ENCODE peak calls at places on chromosome 18, in eight cellular contexts. D is GM23248, J is iPS DF 6.9, S is ovary, O is aorta, Q is OCI-LY7, N is hepatocyte, M is pancreas. P is an unnamed sample. For H3K4me1, the result is how much of the 10 kb centered on the place peaks cover.

GRCh38 chr18:5546660-5547059 is 2.9 kb upstream of the EPB41L3 start:
- DNase-seq in D (peak), Q (no peak), N (peak), O (no peak), M (no peak), J (no peak), S (no peak), P (no peak)

GRCh38 chr18:21571763-21572162 is 28.7 kb downstream of the ESCO1 start:
- DNase-seq in D (peak), S (no peak), J (no peak), M (no peak), Q (no peak), N (no peak), O (no peak), P (no peak)

GRCh38 chr18:30920757-30921156 is 121.8 kb downstream of the DSC3 start:
- DNase-seq in O (no peak), S (no peak), M (no peak), J (no peak), Q (no peak), D (no peak), N (no peak), P (no peak)

GRCh38 chr18:57786038-57786437 is 17.1 kb downstream of the ATP8B1 start:
- DNase-seq in D (no peak), N (no peak), Q (no peak), O (no peak), M (no peak), S (no peak), J (no peak), P (no peak)

GRCh38 chr18:7393080-7393479 is 162.2 kb downstream of the LRRC30 start:
- DNase-seq in Q (no peak), M (no peak), J (no peak), O (no peak), D (no peak), N (no peak), S (no peak), P (no peak)

GRCh38 chr18:64474279-64474678 is 325.4 kb upstream of the LINC00305 start:
- DNase-seq in J (no peak), Q (no peak), N (peak), M (no peak), S (no peak), D (no peak), O (no peak), P (no peak)

GRCh38 chr18:69490813-69491212 is 90.1 kb downstream of the DOK6 start:
- DNase-seq in J (no peak), D (peak), S (no peak), O (no peak), M (no peak), N (no peak), Q (no peak), P (no peak)

GRCh38 chr18:56565596-56566355 is 72.6 kb downstream of the TXNL1 start:
- DNase-seq in S (no peak), N (no peak), O (no peak), D (peak), Q (no peak), M (no peak), J (no peak), P (no peak)

GRCh38 chr18:6948238-6948637 is 169.4 kb downstream of the LAMA1 start:
- DNase-seq in Q (no peak), J (no peak), N (no peak), M (no peak), D (no peak), O (no peak), S (no peak), P (no peak)

GRCh38 chr18:70555046-70555445 is 266.2 kb downstream of the SOCS6 start:
- DNase-seq in J (no peak), M (no peak), Q (no peak), S (no peak), O (no peak), D (no peak), N (no peak), P (no peak)

GRCh38 chr18:72830109-72830508 is 37.7 kb downstream of the NETO1 start:
- DNase-seq in N (peak), M (no peak), O (no peak), Q (no peak), J (peak), D (peak), S (no peak), P (no peak)

GRCh38 chr18:69845588-69846506 is 101.8 kb downstream of the CD226 start:
- DNase-seq in O (no peak), S (no peak), Q (no peak), J (no peak), M (no peak), N (peak), D (peak), P (no peak)

GRCh38 chr18:5294113-5294617 is 1.4 kb downstream of the ZBTB14 start:
- DNase-seq in J (no peak), Q (no peak), M (peak), N (peak), D (peak), S (no peak), O (no peak), P (no peak)

GRCh38 chr18:78596794-78597193 is 382.8 kb upstream of the SALL3 start:
- DNase-seq in Q (no peak), D (peak), M (no peak), J (no peak), N (peak), O (no peak), S (no peak), P (no peak)

GRCh38 chr18:68316636-68317035 is 398.3 kb downstream of the TMX3 start:
- DNase-seq in S (no peak), D (peak), M (no peak), Q (no peak), N (no peak), O (no peak), J (no peak), P (no peak)

GRCh38 chr18:35491689-35492077 is 6.1 kb downstream of the INO80C start:
- DNase-seq in O (no peak), N (no peak), J (peak), M (no peak), D (no peak), S (no peak), Q (no peak), P (no peak)

GRCh38 chr18:36352384-36352783 is 54.9 kb downstream of the FHOD3 start:
- DNase-seq in D (peak), M (no peak), N (peak), Q (no peak), S (no peak), O (peak), J (no peak), P (peak)

GRCh38 chr18:1048048-1048447 is 143.4 kb downstream of the ADCYAP1 start:
- DNase-seq in D (peak), Q (no peak), M (no peak), S (no peak), J (no peak), N (no peak), O (no peak), P (no peak)

GRCh38 chr18:74674487-74674886 is 76.8 kb downstream of the ZNF407 start:
- DNase-seq in S (no peak), D (no peak), J (no peak), Q (no peak), M (no peak), N (no peak), O (no peak), P (no peak)

GRCh38 chr18:77116201-77117080 is 16.1 kb downstream of the MBP start:
- DNase-seq in Q (no peak), N (no peak), M (no peak), D (no peak), S (no peak), O (peak), J (no peak), P (no peak)

GRCh38 chr18:77118256-77119090 is 14.1 kb downstream of the MBP start:
- DNase-seq in Q (no peak), O (no peak), S (no peak), M (no peak), D (no peak), N (no peak), J (no peak), P (no peak)

GRCh38 chr18:77119851-77120491 is 12.6 kb downstream of the MBP start:
- DNase-seq in S (no peak), O (peak), Q (peak), N (no peak), D (no peak), J (no peak), M (no peak), P (no peak)

GRCh38 chr18:77115461-77115907 is 17.1 kb downstream of the MBP start:
- DNase-seq in N (no peak), D (no peak), S (no peak), M (no peak), J (no peak), O (no peak), Q (no peak), P (no peak)

DNA sequence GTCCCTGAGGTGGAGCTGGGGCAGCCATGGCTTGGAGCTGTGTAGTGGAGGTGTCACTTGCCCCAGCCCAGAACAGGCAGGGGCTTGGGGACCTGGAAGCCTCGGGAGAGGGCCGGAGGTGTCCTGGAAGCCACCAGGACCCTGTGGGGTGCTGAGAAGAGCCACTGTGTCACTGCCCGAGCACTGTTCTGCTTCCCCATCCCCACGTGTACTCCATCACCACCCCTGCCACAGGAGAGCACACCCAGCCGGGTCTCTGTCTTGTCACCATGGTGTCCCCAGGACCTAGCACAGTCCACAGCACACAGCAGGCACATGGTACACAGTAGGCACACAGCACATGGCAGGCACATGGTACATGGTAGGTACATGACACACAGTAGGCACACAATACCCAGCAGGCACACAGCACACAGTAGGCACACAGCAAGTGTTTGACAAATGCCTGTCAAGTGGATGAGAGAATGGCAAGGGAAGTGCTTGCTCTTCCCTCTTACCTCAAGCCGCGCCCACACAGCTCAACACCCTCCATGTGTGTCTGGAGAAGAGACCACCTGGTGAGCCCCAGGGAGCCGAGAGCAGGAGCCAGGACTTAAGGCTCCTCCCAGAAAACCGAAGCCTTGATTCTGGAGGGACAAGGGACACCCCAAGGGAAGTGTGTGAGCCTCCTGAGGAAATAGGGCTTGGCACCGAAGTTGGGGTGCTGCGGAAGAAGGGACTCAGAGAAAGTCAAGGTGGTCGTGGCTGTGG is 13.3 kb downstream of the MBP start:
- DNase-seq in M (no peak), S (no peak), O (peak), Q (no peak), D (no peak), J (no peak), N (no peak), P (no peak)
- H3K4me1 ChIP-seq in M (under half), S (under half), O (under half), Q (under half), D (under half), J (under half), N (under half), P (under half)

DNA sequence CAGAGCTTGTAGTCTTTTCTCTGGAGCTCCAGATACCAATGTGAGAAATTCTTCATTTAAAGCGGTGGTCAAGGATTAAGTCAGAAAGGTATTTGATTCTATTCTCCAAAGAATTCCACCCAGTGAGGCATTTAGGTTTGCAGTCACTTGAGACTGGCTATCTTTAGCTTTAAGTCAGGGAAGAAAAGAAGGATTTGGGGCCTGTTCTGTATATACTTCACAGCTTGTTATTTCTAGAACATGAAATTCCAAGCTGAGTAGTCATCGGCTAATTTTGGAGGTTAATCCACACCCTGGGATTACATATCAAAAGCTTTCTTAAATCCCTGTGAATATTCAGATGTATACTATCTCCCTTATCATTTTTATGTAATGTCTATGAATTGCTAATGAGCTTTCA is 39.4 kb downstream of the MYOM1 start:
- DNase-seq in M (no peak), O (no peak), N (no peak), D (peak), J (no peak), S (no peak), Q (no peak), P (no peak)
- H3K4me1 ChIP-seq in M (under half), O (under half), N (under half), D (under half), J (under half), S (under half), Q (half or more), P (under half)

GRCh38 chr18:45772081-45772480 is 48.1 kb downstream of the SLC14A1 start:
- DNase-seq in M (no peak), J (no peak), D (no peak), Q (no peak), N (no peak), S (no peak), O (no peak), P (no peak)
- H3K4me1 ChIP-seq in M (under half), J (under half), D (under half), Q (under half), N (under half), S (under half), O (under half), P (half or more)

GRCh38 chr18:44732604-44733003 is 51.9 kb downstream of the SETBP1 start:
- DNase-seq in Q (no peak), M (no peak), N (no peak), J (no peak), O (no peak), S (no peak), D (no peak), P (no peak)

GRCh38 chr18:44731160-44731865 is 50.6 kb downstream of the SETBP1 start:
- DNase-seq in D (no peak), O (no peak), M (no peak), J (no peak), N (no peak), Q (peak), S (no peak), P (no peak)

GRCh38 chr18:44733754-44734465 is 53.2 kb downstream of the SETBP1 start:
- DNase-seq in M (no peak), J (no peak), D (peak), O (no peak), Q (no peak), N (no peak), S (no peak), P (no peak)

GRCh38 chr18:44733069-44733753 is 52.5 kb downstream of the SETBP1 start:
- DNase-seq in S (no peak), Q (no peak), M (no peak), D (peak), J (no peak), N (no peak), O (peak), P (no peak)

GRCh38 chr18:44731866-44732555 is 51.3 kb downstream of the SETBP1 start:
- DNase-seq in S (no peak), Q (no peak), M (no peak), O (no peak), D (peak), J (no peak), N (no peak), P (no peak)
- H3K4me1 ChIP-seq in S (under half), Q (under half), M (under half), O (under half), D (half or more), J (under half), N (under half), P (under half)

GRCh38 chr18:23141022-23141999 is 6.0 kb downstream of the CABLES1 start:
- DNase-seq in M (peak), S (peak), J (no peak), D (peak), Q (no peak), N (peak), O (peak), P (no peak)
- H3K4me1 ChIP-seq in M (under half), S (under half), J (under half), D (under half), Q (half or more), N (under half), O (under half), P (under half)

DNA sequence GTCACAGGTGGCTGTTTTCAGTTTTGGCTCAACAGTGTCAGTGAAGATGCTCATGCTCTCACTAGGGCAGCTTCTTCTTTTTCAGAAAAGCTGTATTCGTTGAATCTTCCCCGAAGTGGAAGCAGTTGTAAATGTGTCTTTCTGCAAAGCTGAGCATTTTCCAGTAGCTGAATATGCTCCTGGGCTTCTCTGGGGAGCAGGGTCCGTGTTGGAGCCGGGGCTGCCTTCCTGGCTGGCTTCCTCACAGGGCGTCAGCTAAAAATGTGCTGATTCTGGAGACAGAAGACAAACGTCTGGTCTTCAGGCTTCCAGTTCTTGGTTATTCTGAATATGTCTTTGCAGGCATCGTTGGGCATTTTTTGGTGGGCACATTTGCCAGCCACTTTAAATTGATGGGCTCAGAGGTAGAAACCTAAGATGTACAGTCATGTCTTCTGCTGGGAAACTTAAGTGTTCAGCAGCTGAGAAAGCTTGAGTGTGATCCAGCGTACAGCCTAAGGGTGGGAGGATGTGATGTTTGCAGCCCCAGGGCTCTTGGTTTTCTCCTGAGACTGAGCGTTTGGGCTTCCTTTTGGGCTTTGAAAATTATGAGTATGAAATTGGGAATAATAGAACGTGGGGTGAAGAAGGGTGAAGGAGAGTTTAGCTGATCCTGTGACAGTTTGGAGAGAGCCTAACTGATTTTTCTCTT is 19.0 kb downstream of the SETBP1 start:
- DNase-seq in S (no peak), Q (no peak), N (no peak), M (no peak), J (no peak), D (no peak), O (no peak), P (no peak)
- H3K4me1 ChIP-seq in S (under half), Q (under half), N (under half), M (under half), J (under half), D (under half), O (under half), P (under half)

GRCh38 chr18:79938196-79938595 is 13.3 kb downstream of the SLC66A2 start:
- DNase-seq in O (peak), S (no peak), D (no peak), J (no peak), Q (no peak), M (peak), N (no peak), P (no peak)
- H3K4me1 ChIP-seq in O (under half), S (under half), D (under half), J (under half), Q (under half), M (under half), N (under half), P (under half)

GRCh38 chr18:48155856-48156255 is 225.4 kb upstream of the SMAD2 start:
- DNase-seq in O (no peak), J (no peak), M (no peak), D (no peak), S (no peak), Q (no peak), N (no peak), P (no peak)
- H3K4me1 ChIP-seq in O (under half), J (under half), M (under half), D (under half), S (under half), Q (under half), N (under half), P (under half)

GRCh38 chr18:59054892-59055291 is 84.8 kb upstream of the SEC11C start:
- DNase-seq in D (no peak), J (no peak), S (no peak), Q (no peak), M (no peak), N (no peak), O (no peak), P (peak)

GRCh38 chr18:59055345-59056032 is 84.2 kb upstream of the SEC11C start:
- DNase-seq in J (no peak), N (no peak), M (no peak), O (no peak), D (no peak), S (no peak), Q (no peak), P (no peak)

GRCh38 chr18:59057969-59058368 is 81.7 kb upstream of the SEC11C start:
- DNase-seq in Q (no peak), J (no peak), M (no peak), S (no peak), N (no peak), O (no peak), D (peak), P (no peak)

GRCh38 chr18:59057493-59057795 is 82.2 kb upstream of the SEC11C start:
- DNase-seq in Q (no peak), O (no peak), S (no peak), N (no peak), J (no peak), D (no peak), M (no peak), P (no peak)

DNA sequence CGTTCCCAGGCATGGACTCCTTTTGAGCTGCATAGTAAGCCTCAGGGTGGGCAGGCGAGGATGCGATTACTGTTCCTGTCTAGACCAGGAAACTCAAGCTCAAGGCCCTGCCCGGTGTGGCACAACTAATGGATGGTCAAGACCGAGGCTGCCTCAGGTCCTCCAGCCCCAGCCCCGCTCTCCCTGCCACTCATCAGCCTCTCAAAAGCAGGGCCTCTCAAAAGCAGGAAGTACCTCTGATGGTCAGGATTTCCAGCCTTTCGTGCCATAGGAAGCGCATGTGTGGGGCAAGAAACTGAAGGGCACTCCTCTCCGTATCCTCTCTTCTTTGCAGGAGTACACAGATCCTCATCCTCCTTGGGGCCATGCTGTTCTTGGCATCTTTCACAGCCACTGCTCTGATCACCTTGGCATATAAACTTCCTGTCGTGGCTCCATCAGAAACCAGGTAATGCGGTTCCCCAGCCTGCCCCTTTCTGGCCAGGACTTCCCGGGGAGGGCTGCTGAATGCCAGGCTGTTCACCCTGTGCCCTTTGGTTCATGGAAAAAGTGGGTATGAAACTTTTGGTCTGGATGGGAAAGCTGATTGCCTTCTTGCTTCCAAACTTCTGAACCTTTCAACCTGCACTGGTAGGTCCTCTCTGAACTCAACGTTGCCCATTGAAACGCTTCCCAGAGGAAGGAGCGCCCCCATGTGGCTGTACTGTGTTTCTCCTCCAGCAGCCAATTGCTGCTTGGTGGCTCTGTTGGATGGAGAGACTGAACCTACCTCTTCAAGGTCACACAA is 82.8 kb upstream of the SEC11C start:
- DNase-seq in N (peak), M (peak), J (no peak), S (peak), D (peak), Q (peak), O (peak), P (no peak)
- H3K4me1 ChIP-seq in N (under half), M (under half), J (under half), S (under half), D (under half), Q (under half), O (under half), P (under half)